ENCODE peak calls at places on chromosomes 11 and 22, in five cellular contexts. B is cardiac muscle cell; G is activated naive CD8-positive, alpha-beta T cell treated with anti-CD3 and anti-CD28 coated beads, Interleukin-2, amount 10 ng/mL, durations not matched to agents 7 days and 5 days; I is activated CD4-positive, CD25-positive, alpha-beta regulatory T cell treated with anti-CD3 and anti-CD28 coated beads, Interleukin-2, amount 50 U/mL, for 72 hours; Y is HFF-Myc. P is an unnamed sample.

GRCh38 chr22:31148516-31148915 is 8.2 kb upstream of the PLA2G3 start:
- DNase-seq in Y (no peak), I (no peak), B (peak), G (no peak), P (no peak)

GRCh38 chr11:19344661-19345518 is 104.1 kb upstream of the E2F8 start:
- DNase-seq in B (peak), I (no peak), Y (no peak), G (no peak), P (peak)

GRCh38 chr22:36397081-36397766 is 9.5 kb upstream of the MYH9 start:
- DNase-seq in I (no peak), G (no peak), Y (no peak), B (peak), P (no peak)

GRCh38 chr22:27647540-27647939 is 154.0 kb downstream of the MN1 start:
- DNase-seq in I (no peak), Y (no peak), B (no peak), G (no peak), P (no peak)

GRCh38 chr11:1011320-1011698 is 25.2 kb downstream of the MUC6 start:
- DNase-seq in B (no peak), Y (no peak), I (no peak), G (no peak), P (no peak)

GRCh38 chr11:122592641-122593040 is 62.9 kb upstream of the UBASH3B start:
- DNase-seq in I (no peak), B (no peak), G (no peak), Y (no peak), P (no peak)

GRCh38 chr22:26977741-26978140 is 320.4 kb downstream of the MIAT start:
- DNase-seq in Y (no peak), G (no peak), B (peak), I (no peak), P (no peak)

GRCh38 chr11:68843703-68844312 is 2.1 kb upstream of the CPT1A start:
- DNase-seq in G (peak), Y (no peak), I (peak), B (peak), P (peak)

GRCh38 chr11:113730887-113731726 is 25.0 kb upstream of the TMPRSS5 start:
- DNase-seq in Y (peak), B (peak), G (no peak), I (no peak), P (peak)

GRCh38 chr11:2818503-2818902 is 67.1 kb downstream of the CDKN1C start:
- DNase-seq in I (no peak), G (no peak), Y (no peak), B (no peak), P (no peak)

GRCh38 chr11:132650969-132651720 is 881.2 kb downstream of the OPCML start:
- DNase-seq in Y (no peak), B (no peak), I (no peak), G (no peak), P (no peak)

P was measured in COR-L47.